ENCODE peak calls at places on chromosomes 13 and 19, in six cellular contexts. A is HCT116, E is HepG2, N is K562, X is H1, S is GM12878. M is an unnamed sample. For H3K36me3, the result is how much of the 10 kb centered on the place peaks cover.

GRCh38 chr13:27374126-27374613 is 50.2 kb upstream of the GTF3A start:
- DNase-seq in E (no peak), X (no peak), S (no peak), N (no peak), A (no peak), M (no peak)

GRCh38 chr19:45045671-45046353 is 7.0 kb downstream of the CLASRP start:
- DNase-seq in S (no peak), N (no peak), E (peak), X (no peak), A (no peak), M (no peak)

GRCh38 chr13:98089246-98089645 is 53.6 kb upstream of the FARP1 start:
- DNase-seq in E (no peak), N (no peak), X (no peak), S (no peak), A (no peak), M (no peak)

GRCh38 chr13:35524192-35524591 is 47.7 kb upstream of the MAB21L1 start:
- DNase-seq in X (no peak), A (no peak), E (no peak), S (no peak), N (no peak), M (no peak)

GRCh38 chr19:49887037-49887652 is 9.5 kb downstream of the IL4I1 start:
- DNase-seq in X (no peak), A (no peak), N (no peak), S (no peak), E (no peak), M (no peak)

GRCh38 chr19:16584825-16585801 is 12.9 kb upstream of the SLC35E1 start:
- DNase-seq in E (no peak), S (no peak), N (peak), A (no peak), X (no peak), M (no peak)

GRCh38 chr13:20363604-20364003 is 131.5 kb upstream of the GJB6 start:
- DNase-seq in S (no peak), X (no peak), A (no peak), N (no peak), E (no peak), M (no peak)

GRCh38 chr13:39506559-39507390 is 96.2 kb downstream of the LHFPL6 start:
- DNase-seq in A (no peak), N (no peak), S (no peak), E (no peak), X (no peak), M (no peak)

GRCh38 chr13:45592758-45593157 is 22.8 kb downstream of the ERICH6B start:
- DNase-seq in E (no peak), N (no peak), S (no peak), X (no peak), A (no peak), M (no peak)

GRCh38 chr19:23823952-23824389 is 65.3 kb upstream of the ZNF681 start:
- DNase-seq in A (no peak), E (peak), X (peak), N (peak), S (peak), M (peak)

GRCh38 chr13:25908390-25908789 is 143.4 kb downstream of the SHISA2 start:
- DNase-seq in E (no peak), N (no peak), X (no peak), A (no peak), S (no peak), M (no peak)

GRCh38 chr13:25906211-25906661 is 145.6 kb downstream of the SHISA2 start:
- DNase-seq in N (no peak), E (no peak), A (no peak), X (no peak), S (no peak), M (no peak)

GRCh38 chr13:25912961-25913360 is 138.9 kb downstream of the SHISA2 start:
- DNase-seq in N (no peak), X (no peak), S (no peak), A (no peak), E (no peak), M (no peak)

GRCh38 chr13:25910243-25910642 is 141.6 kb downstream of the SHISA2 start:
- DNase-seq in N (no peak), E (no peak), X (no peak), S (no peak), A (no peak), M (no peak)

GRCh38 chr13:25911020-25911419 is 140.8 kb downstream of the SHISA2 start:
- DNase-seq in S (no peak), X (peak), A (no peak), E (no peak), N (no peak), M (peak)
- H3K4me3 ChIP-seq in S (no peak), X (no peak), A (no peak), E (no peak), N (no peak), M (no peak)

DNA sequence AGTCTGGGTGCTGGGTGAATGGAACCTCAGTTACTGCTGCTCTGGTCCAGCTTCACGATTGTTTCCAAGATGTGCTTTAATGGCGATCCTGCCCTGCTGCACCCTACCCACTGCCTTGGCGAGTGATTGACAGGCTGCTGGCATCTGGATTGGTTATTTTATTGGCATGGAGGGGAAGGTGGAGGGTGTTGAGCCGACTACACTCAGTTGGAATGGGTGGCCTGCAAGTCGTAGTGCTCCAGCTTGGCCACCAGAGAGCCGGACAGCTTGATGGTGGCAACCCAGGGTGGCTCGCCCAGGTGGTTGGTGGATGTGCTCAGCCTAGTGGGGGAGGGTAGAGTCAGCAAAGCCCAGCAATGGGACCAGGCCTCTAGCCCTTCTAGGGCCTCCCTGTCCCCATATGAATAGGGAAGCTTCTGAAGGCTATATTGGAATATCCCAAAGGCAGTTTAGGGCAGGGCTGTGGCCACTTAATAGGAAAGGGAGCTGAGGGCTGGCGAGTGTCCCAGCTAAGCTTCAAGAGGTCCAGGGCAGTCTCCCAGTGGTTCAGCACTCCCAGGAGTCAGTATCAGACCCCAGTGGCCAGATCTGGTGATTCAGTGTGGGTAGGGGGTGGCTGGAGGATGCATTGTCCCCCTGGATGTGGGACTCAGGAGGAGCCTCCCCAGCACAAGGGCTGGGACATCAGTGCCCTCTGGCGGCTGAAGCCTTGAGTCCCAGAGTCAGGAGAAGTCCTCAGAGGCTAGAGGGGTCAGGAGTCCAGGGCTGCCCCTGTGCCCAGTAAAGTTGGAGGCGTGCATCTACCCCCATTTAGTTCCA is 3.4 kb downstream of the GGN start:
- DNase-seq in S (no peak), N (peak), A (no peak), E (peak), X (no peak), M (no peak)
- TF ChIP-seq ZNF274 in S (no peak), N (no peak), A (no peak), E (no peak), X (no peak), M (no peak)

DNA sequence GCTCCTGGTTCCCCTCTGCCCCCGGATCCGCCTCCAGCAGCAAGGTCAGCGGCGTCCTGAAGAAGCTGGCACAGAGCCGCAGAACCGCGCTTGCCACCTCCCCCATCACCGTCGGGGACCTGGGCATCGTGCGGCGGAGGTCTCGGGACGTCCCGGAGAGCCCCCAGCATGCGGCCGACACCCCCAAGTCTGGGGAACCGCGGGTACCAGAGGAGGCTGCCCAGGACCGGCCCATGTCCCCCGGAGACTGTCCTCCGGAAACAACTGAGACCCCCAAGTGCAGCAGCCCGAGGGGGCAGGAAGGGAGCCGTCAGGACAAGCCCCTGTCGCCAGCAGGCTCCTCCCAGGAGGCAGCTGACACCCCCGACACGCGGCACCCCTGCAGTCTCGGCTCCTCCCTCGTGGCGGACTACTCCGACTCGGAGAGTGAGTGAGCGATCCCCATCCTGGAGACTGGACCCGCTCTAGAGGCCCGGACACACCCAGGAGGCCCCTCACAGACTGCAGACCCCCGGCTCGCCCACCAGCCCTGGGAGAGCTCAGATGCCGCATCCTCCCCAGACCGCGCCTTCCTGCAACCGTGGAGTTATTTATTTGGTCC is 1.6 kb upstream of the MRI1 start:
- DNase-seq in A (no peak), E (no peak), S (no peak), X (no peak), N (no peak), M (no peak)
- H3K36me3 ChIP-seq in A (under half), E (under half), S (under half), X (under half), N (half or more), M (half or more)

DNA sequence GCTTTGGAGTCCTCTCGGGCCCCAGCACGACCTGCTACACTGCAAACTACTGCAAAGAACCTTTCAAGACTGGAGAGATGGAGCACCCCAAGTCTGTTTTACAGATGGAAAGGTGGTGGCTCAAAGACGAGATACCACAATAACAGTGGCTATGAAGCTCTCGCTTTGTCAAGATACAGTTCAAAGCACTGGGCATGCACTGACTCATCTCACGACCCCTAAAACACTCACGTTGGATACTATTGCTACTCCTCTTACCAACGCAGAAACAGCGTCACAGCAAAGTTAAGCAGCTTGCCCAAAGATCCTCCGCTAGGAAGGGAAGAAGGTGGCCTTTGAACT is 24.0 kb upstream of the LAIR1 start:
- DNase-seq in S (no peak), N (no peak), X (no peak), A (no peak), E (no peak), M (no peak)
- H3K4me3 ChIP-seq in S (peak), N (no peak), X (no peak), A (no peak), E (peak), M (no peak)

GRCh38 chr13:24865158-24865557 is 101.2 kb downstream of the RNF17 start:
- DNase-seq in A (no peak), S (no peak), N (no peak), X (no peak), E (no peak), M (no peak)
- TF ChIP-seq ZNF274 in A (no peak), S (no peak), N (no peak), X (no peak), E (no peak), M (no peak)

GRCh38 chr19:1122021-1122971 is 18.5 kb downstream of the GPX4 start:
- DNase-seq in A (no peak), N (no peak), X (no peak), E (no peak), S (no peak), M (no peak)

GRCh38 chr19:1122972-1123363 is 19.2 kb downstream of the GPX4 start:
- DNase-seq in E (peak), X (no peak), S (no peak), N (peak), A (peak), M (peak)

GRCh38 chr19:1125601-1126533 is 22.1 kb downstream of the GPX4 start:
- DNase-seq in E (no peak), N (no peak), X (no peak), S (no peak), A (no peak), M (no peak)

GRCh38 chr19:1123381-1123780 is 19.6 kb downstream of the GPX4 start:
- DNase-seq in E (no peak), A (no peak), X (no peak), S (no peak), N (no peak), M (no peak)

DNA sequence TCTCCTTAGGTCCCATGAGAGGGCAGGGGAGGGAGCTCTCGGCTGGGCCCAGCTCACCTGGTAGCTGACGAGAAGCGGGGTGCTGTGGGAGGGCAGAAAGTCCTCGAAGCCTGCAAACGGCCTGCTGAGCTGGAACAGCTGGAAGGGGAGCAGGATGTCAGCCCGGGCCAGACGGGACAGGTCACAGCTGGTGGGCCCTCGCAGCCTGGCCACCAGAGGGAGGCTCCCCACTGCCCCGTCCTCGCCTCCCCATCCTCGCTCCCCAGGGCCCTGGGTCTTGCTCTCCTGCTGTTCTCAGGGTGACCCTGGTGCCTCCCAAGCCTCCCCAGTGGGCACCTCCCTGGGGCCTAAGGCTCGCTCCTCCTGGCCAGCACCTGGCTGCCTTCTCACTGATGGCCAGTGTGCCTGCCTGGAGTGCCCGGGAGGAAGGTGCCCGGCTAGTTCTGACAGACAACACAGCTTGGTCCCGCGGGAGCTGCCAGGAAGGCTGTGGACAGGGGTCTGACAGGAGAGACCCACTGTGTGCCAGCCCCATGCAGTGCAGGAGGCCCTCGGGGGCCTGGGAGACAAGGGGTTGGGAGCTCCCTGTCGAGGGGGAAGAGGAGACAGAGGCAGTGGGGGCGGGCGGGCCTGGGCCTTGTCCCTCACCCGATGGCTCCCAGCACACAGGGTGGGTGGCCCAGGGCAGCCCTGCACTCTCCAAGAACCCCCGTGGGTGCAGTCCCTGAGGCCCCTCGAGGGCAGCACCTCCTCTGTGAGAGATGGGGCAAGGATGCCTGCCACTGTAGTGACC is 20.3 kb downstream of the GPX4 start:
- DNase-seq in N (no peak), E (no peak), S (no peak), A (no peak), X (no peak), M (no peak)
- H3K36me3 ChIP-seq in N (half or more), E (under half), S (under half), A (half or more), X (under half), M (half or more)

DNA sequence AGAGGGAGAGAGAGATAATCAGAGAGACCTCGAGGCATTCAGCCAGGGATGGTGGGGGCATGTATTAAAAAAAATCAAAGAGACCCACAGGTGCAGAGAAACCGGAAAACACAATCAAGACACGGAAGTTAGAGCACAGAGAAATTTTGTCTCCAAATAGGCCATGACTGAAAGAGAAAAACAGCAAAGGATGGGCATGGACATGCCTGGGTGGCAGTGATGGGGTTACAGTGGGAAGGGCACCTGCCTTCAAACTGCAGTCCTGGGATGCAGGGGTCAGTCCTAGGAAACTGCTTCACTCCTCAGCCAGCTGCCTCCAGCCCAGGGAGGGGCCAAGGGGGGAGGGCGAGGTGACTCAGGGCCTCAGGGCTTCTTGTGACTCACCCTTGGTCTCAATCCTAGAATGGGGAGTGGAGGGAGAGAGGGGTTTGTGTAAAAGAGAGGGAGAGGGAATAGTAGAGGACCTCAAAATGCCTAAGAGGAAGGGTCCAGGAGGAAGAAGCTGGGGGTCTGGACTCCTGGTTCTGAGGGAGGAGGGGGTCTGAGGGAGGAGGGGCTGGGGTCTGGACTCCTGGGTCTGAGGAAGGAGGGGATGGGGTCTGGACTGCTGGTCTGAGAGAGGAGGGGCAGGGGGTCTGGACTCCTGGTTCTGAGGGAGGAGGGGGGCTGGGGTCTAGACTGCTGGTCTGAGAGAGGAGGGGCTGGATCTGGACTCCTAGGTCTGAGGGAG is 3.6 kb upstream of the KCNN4 start:
- DNase-seq in S (no peak), N (peak), A (peak), E (no peak), X (no peak), M (no peak)
- H3K4me3 ChIP-seq in S (no peak), N (peak), A (peak), E (no peak), X (no peak), M (no peak)

GRCh38 chr13:32125221-32125621 is 93.6 kb downstream of the FRY start:
- DNase-seq in N (no peak), X (no peak), A (no peak), S (no peak), E (no peak), M (no peak)
- TF ChIP-seq ZNF274 in N (no peak), X (no peak), A (no peak), S (no peak), E (no peak), M (no peak)

GRCh38 chr19:34208485-34208884 is 36.2 kb downstream of the LSM14A start:
- DNase-seq in N (no peak), A (no peak), E (no peak), X (no peak), S (no peak), M (no peak)
- H3K36me3 ChIP-seq in N (half or more), A (under half), E (under half), X (under half), S (under half), M (under half)

M was measured in NT2/D1.